ENCODE peak calls at places on chromosomes 4 and X, in eight cellular contexts. J is tibial nerve, F is adrenal gland, P is NB4, O is breast epithelium, U is heart left ventricle, B is IMR-90, N is A549. Z is an unnamed sample.

GRCh38 chr4:144712775-144713174 is 66.8 kb downstream of the HHIP start:
- DNase-seq in N (no peak), B (peak), F (no peak), J (no peak), P (no peak), U (no peak), O (no peak), Z (no peak)

GRCh38 chr4:13527192-13527982 is 16.9 kb downstream of the NKX3-2 start:
- DNase-seq in F (no peak), J (no peak), P (no peak), U (no peak), N (no peak), B (no peak), O (no peak), Z (no peak)

GRCh38 chr4:26300314-26301307 is 20.2 kb upstream of the RBPJ start:
- DNase-seq in U (no peak), F (no peak), P (no peak), N (no peak), J (no peak), O (no peak), B (no peak), Z (no peak)

GRCh38 chrX:47885501-47885900 is 48.8 kb downstream of the ZNF81 start:
- DNase-seq in F (no peak), J (no peak), U (no peak), N (no peak), O (no peak), B (no peak), P (no peak), Z (no peak)

GRCh38 chr4:169098054-169098896 is 88.2 kb upstream of the CBR4 start:
- DNase-seq in N (no peak), J (no peak), F (no peak), B (peak), P (peak), O (no peak), U (no peak), Z (no peak)

GRCh38 chrX:133544778-133545177 is 129.5 kb upstream of the GPC4 start:
- DNase-seq in O (no peak), P (no peak), J (no peak), B (no peak), N (no peak), U (no peak), F (no peak), Z (no peak)

GRCh38 chr4:56730097-56730496 is 49.0 kb upstream of the HOPX start:
- DNase-seq in P (no peak), O (no peak), N (no peak), J (no peak), U (no peak), B (no peak), F (no peak), Z (no peak)

GRCh38 chr4:5953003-5953951 is 60.4 kb upstream of the CRMP1 start:
- DNase-seq in B (no peak), J (no peak), P (no peak), O (no peak), N (no peak), U (no peak), F (no peak), Z (no peak)

GRCh38 chrX:16185725-16186136 is 18.4 kb downstream of the MAGEB17 start:
- DNase-seq in P (peak), F (peak), U (no peak), J (no peak), N (peak), O (no peak), B (peak), Z (peak)

GRCh38 chr4:75673959-75674328 is 733 bp upstream of the G3BP2 start:
- DNase-seq in N (no peak), J (no peak), O (no peak), U (no peak), F (peak), P (no peak), B (no peak), Z (no peak)

GRCh38 chrX:48466696-48467095 is 3.4 kb downstream of the SLC38A5 start:
- DNase-seq in P (peak), F (no peak), O (no peak), B (no peak), N (no peak), U (no peak), J (no peak), Z (no peak)

GRCh38 chr4:81164623-81165416 is 50.2 kb downstream of the PRKG2 start:
- DNase-seq in N (peak), O (no peak), F (no peak), P (no peak), U (no peak), B (peak), J (no peak), Z (peak)

GRCh38 chr4:85837334-85837733 is 362.4 kb downstream of the ARHGAP24 start:
- DNase-seq in U (no peak), P (no peak), F (no peak), O (no peak), B (no peak), N (no peak), J (no peak), Z (no peak)

GRCh38 chr4:79341893-79342653 is 16.2 kb upstream of the NAA11 start:
- DNase-seq in N (no peak), F (no peak), U (no peak), B (no peak), J (no peak), O (no peak), P (no peak), Z (no peak)

GRCh38 chr4:145931403-145931802 is 7.2 kb downstream of the ZNF827 start:
- DNase-seq in B (no peak), J (no peak), P (no peak), F (no peak), O (no peak), N (no peak), U (no peak), Z (no peak)

GRCh38 chrX:121733514-121733913 is 686.1 kb downstream of the GLUD2 start:
- DNase-seq in N (no peak), F (no peak), O (no peak), P (no peak), B (no peak), U (no peak), J (no peak), Z (no peak)

GRCh38 chr4:118076958-118077766 is 42.9 kb downstream of the NDST3 start:
- DNase-seq in N (peak), F (peak), B (peak), O (no peak), P (peak), U (no peak), J (no peak), Z (no peak)

GRCh38 chr4:113556382-113557134 is 205.0 kb downstream of the CAMK2D start:
- DNase-seq in F (no peak), U (no peak), P (no peak), B (no peak), N (no peak), O (no peak), J (no peak), Z (no peak)

GRCh38 chr4:15912236-15912635 is 26.3 kb downstream of the FGFBP1 start:
- DNase-seq in N (no peak), U (no peak), O (no peak), B (no peak), J (no peak), P (no peak), F (no peak), Z (no peak)

GRCh38 chr4:88043001-88043400 is 35.6 kb downstream of the PKD2 start:
- DNase-seq in F (no peak), P (no peak), O (no peak), J (no peak), B (no peak), N (no peak), U (no peak), Z (no peak)

GRCh38 chrX:113492895-113493294 is 652.3 kb upstream of the AMOT start:
- DNase-seq in U (no peak), N (no peak), O (no peak), P (no peak), F (no peak), J (no peak), B (no peak), Z (no peak)

GRCh38 chr4:15951781-15952180 is 11.2 kb downstream of the FGFBP2 start:
- DNase-seq in P (no peak), O (no peak), N (no peak), U (no peak), B (no peak), J (no peak), F (no peak), Z (no peak)

GRCh38 chr4:15899511-15899910 is 39.0 kb downstream of the FGFBP1 start:
- DNase-seq in B (no peak), J (no peak), F (no peak), U (no peak), O (no peak), N (no peak), P (no peak), Z (no peak)

GRCh38 chr4:70688795-70689231 is 481 bp downstream of the UTP3 start:
- DNase-seq in U (no peak), B (no peak), O (no peak), F (peak), N (no peak), J (no peak), P (peak), Z (no peak)

GRCh38 chr4:93832097-93832496 is 3.5 kb downstream of the ATOH1 start:
- DNase-seq in B (no peak), U (no peak), P (no peak), J (no peak), O (no peak), N (no peak), F (no peak), Z (no peak)

GRCh38 chrX:136658151-136658550 is 10.2 kb downstream of the CD40LG start:
- DNase-seq in J (no peak), N (no peak), U (no peak), P (no peak), O (no peak), B (no peak), F (no peak), Z (no peak)

GRCh38 chrX:149818652-149819051 is 36.9 kb downstream of the MAGEA9 start:
- DNase-seq in O (no peak), F (no peak), N (no peak), J (no peak), B (no peak), P (no peak), U (no peak), Z (no peak)

GRCh38 chr4:32748061-32748460 is 2027.9 kb downstream of the PCDH7 start:
- DNase-seq in P (no peak), B (no peak), J (no peak), O (no peak), F (no peak), N (no peak), U (no peak), Z (no peak)

GRCh38 chr4:166318810-166319525 is 445.9 kb downstream of the TLL1 start:
- DNase-seq in B (peak), P (no peak), O (no peak), U (no peak), J (no peak), N (no peak), F (no peak), Z (no peak)

DNA sequence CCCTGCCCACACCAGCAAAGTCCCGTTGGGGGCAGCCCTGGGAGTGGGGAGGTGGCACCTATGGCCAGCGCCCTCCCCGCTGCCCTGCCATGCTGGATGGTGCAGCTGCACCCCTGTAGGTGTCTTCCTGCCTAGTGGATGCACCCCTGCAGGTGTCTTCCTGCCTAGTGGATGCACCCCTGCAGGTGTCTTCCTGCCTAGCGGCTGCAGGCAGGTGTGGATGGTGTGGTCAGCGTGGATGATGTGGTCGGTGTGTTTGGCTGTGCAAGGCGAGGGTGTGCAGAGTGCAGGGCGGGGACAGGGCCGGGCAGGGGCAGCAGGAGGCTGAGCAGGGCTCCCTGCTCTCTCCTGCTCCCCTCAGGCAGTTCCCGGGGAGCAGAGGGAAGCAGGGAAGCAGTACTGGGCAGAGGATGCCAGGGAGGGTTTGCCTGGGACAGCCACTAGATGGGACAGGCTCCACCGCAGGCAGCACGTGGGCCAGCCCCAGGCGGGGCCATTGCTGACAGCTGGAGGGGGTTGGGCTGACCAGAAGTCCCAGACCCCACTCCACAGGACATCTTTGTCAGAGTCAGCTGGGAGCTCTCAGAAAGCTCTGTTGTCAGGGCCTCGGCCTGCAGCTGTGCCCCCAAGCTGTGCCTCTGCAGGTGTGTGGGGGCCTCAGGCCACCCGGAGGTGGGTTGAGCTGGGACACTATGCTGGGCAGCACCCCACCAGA is 23.6 kb downstream of the DOK7 start:
- DNase-seq in U (no peak), P (no peak), O (no peak), J (no peak), F (no peak), N (no peak), B (no peak), Z (no peak)
- TF ChIP-seq POLR2A in U (no peak), P (no peak), O (no peak), J (no peak), F (no peak), N (no peak), B (no peak), Z (no peak)

DNA sequence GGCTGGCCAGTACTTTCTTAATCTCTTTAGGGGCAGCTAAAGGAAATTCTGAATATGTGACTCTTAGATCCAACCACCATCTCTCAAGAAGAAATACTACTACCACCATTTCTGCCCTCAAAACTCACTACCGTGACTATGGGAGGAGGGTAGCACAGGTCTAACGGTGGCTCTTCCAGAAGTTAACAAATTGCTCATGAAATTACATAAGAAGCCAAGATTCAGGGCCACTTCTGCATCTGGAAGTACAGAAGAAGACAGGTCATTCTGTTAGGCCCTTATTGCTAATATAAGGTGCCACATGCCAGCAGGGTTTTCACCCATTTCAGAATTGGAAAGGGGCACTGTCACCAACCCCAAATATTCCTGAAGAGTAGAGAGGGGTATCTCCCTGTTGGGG is 19.6 kb upstream of the NKRF start:
- DNase-seq in B (no peak), U (no peak), F (no peak), O (no peak), N (no peak), J (no peak), P (no peak), Z (no peak)
- TF ChIP-seq POLR2A in B (no peak), U (no peak), F (no peak), O (no peak), N (no peak), J (no peak), P (no peak), Z (no peak)

DNA sequence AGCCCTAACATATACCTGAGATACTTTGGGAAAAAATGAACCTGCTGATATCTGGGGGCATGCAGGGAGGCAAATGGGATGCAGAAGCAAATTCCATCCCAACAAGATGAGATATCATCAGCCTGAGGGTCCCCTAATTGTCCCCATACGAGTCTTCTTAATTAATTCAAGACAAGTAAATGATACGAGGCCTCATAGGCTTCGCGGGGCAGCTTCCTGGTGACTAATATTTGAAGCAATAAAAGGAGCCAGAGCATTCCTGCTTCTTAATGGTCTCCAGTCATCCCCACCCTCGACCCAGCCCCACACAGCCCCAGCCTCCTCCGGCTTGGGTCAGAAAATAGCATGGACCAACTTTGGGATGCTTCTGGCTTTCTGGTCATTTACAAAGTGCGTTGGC is 99.6 kb upstream of the MSX1 start:
- DNase-seq in J (no peak), U (no peak), F (no peak), P (no peak), N (no peak), O (no peak), B (no peak), Z (no peak)
- TF ChIP-seq POLR2A in J (no peak), U (no peak), F (no peak), P (no peak), N (no peak), O (no peak), B (no peak), Z (no peak)

GRCh38 chr4:153204247-153205027 is at the start of gene TRIM2:
- DNase-seq in F (peak), O (no peak), J (peak), U (peak), P (no peak), B (peak), N (no peak), Z (peak)
- TF ChIP-seq POLR2A in F (no peak), O (no peak), J (no peak), U (no peak), P (no peak), B (no peak), N (no peak), Z (no peak)

GRCh38 chr4:51845055-51845426 is 2.1 kb downstream of the DCUN1D4 start:
- DNase-seq in F (no peak), U (no peak), N (no peak), B (no peak), J (no peak), P (no peak), O (no peak), Z (no peak)

GRCh38 chr4:51845736-51846135 is 2.8 kb downstream of the DCUN1D4 start:
- DNase-seq in P (no peak), N (no peak), J (no peak), F (no peak), U (no peak), O (no peak), B (no peak), Z (no peak)

GRCh38 chr4:51843309-51844156 is 580 bp downstream of the DCUN1D4 start:
- DNase-seq in F (peak), U (peak), J (peak), O (peak), B (peak), N (peak), P (peak), Z (peak)

GRCh38 chr4:51842554-51843308 is at the start of gene DCUN1D4:
- DNase-seq in J (peak), P (peak), O (peak), N (peak), F (peak), U (peak), B (peak), Z (peak)

DNA sequence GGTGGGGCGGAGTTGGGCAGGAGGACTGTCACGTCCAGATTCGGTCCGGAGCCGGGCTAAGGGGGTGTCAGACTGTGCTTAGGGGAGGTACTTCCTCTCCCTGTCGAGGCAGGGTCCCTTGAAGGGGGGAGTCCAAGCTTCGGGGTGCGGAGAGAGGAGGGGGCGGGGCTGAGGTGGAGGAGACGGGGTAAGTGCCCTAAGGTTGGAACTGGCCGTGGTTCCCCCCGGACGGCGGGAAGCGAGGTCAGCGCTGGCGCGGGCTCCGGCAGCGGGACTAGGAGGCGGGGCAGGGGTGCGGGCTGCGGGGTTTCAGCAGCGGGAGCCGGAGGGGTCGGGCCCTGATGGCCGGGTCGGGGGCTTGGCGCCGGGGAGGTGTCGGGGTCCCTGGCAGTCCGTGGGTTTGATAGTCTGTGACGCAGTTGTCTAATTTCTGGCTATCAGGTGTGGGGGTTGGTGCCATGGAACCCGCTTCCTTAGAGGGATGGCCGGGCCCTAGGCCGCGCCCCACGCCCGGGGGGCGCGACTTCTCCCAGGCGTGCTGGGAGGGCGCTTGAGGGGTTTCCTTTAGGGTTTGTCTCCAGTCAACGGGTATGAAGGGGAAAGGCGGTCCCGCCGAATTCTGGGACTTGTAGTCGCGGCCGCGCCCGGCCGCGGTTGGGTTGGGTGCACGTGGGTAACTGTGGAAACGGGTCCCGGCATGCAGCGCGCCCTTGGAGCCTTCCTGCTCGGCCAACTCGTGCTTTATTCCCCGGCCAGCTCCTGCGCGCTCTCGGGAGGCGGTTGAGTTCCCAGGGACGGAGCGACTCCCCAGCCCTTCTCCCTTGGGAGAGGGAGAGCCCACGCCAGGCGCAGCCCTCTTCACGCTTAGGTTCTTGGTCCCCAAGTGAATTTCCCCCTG is 1.5 kb downstream of the DCUN1D4 start:
- DNase-seq in P (peak), U (peak), N (peak), B (peak), O (peak), F (peak), J (peak), Z (peak)
- TF ChIP-seq POLR2A in P (peak), U (no peak), N (peak), B (no peak), O (peak), F (peak), J (peak), Z (no peak)

DNA sequence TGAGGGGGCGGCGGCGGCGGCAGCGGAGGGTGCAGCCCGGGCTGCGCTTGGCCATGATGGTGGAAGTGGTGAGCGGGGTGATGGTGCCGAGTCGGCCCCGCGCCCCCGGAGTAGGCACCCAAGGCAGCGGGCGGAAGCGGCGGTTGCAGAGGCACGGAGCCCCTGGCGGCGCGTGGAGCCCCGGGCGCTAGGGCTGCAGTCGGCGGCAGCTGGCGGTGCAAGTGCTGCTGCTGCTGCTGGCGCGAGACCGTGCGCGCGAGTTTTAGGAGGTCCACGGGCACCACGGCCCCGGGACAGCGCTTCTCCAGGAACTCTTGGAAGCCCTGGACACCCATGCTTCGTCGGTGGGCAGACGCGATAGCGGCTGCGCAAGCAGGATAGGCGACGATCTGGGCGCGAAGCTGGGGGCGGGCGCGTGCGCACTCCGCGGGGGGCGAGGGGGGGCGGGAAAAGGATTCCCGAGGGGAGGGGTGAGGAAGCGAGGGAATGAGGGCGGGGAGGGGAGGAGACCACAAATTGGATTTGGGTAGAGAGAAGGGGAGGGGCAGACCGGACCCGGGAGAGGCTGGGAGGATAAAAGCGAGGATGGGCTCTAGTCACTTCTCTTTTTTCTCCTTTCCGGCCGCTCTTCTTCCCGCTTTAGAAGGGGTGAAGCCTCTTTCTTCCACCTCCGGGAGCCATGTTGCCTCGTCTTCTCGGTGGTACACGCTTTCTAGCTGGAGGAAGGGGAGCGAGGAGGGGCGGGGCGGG is at the start of gene FAM120C:
- DNase-seq in N (peak), B (peak), F (peak), P (peak), U (peak), J (peak), O (peak), Z (peak)
- TF ChIP-seq POLR2A in N (peak), B (peak), F (no peak), P (peak), U (no peak), J (no peak), O (no peak), Z (peak)

Z was measured in H54.